ENCODE peak calls at places on chromosome 15, in four cellular contexts. One of them, this sample, is unnamed.

GRCh38 chr15:60898896-60899295 is 330.2 kb downstream of the RORA start:
- DNase-seq in MM.1S: no peak
- DNase-seq in heart right ventricle: no peak
- DNase-seq in stomach: no peak
- DNase-seq in this sample: no peak

GRCh38 chr15:37099321-37100108 is 834 bp downstream of the MEIS2 start:
- DNase-seq in MM.1S: peak; percentile 38
- DNase-seq in heart right ventricle: no peak
- DNase-seq in stomach: no peak
- DNase-seq in this sample: no peak

GRCh38 chr15:70385052-70385451 is 287.3 kb upstream of the TLE3 start:
- DNase-seq in MM.1S: no peak
- DNase-seq in heart right ventricle: no peak
- DNase-seq in stomach: no peak
- DNase-seq in this sample: no peak

GRCh38 chr15:27017168-27017809 is 46.3 kb downstream of the GABRG3 start:
- DNase-seq in MM.1S: peak; percentile 65
- DNase-seq in heart right ventricle: no peak
- DNase-seq in stomach: peak; percentile 68
- DNase-seq in this sample: peak; percentile 66

GRCh38 chr15:61545763-61546162 is 316.7 kb upstream of the RORA start:
- DNase-seq in MM.1S: no peak
- DNase-seq in heart right ventricle: no peak
- DNase-seq in stomach: no peak
- DNase-seq in this sample: no peak

GRCh38 chr15:100918034-100918689 is 995 bp upstream of the LRRK1 start:
- DNase-seq in MM.1S: peak; percentile 88
- DNase-seq in heart right ventricle: peak; percentile 80
- DNase-seq in stomach: peak; percentile 83
- DNase-seq in this sample: no peak

GRCh38 chr15:36040173-36040572 is 494.2 kb upstream of the DPH6 start:
- DNase-seq in MM.1S: no peak
- DNase-seq in heart right ventricle: no peak
- DNase-seq in stomach: no peak
- DNase-seq in this sample: no peak

GRCh38 chr15:90322531-90322930 is 29.6 kb upstream of the ZNF774 start:
- DNase-seq in MM.1S: no peak
- DNase-seq in heart right ventricle: no peak
- DNase-seq in stomach: no peak
- DNase-seq in this sample: peak; percentile 13

GRCh38 chr15:72229076-72229946 is 1.7 kb downstream of the PKM start:
- DNase-seq in MM.1S: peak; percentile 22
- DNase-seq in heart right ventricle: no peak
- DNase-seq in stomach: no peak
- DNase-seq in this sample: peak; percentile 76

GRCh38 chr15:72227720-72228119 is 3.3 kb downstream of the PKM start:
- DNase-seq in MM.1S: no peak
- DNase-seq in heart right ventricle: no peak
- DNase-seq in stomach: no peak
- DNase-seq in this sample: no peak

GRCh38 chr15:72229947-72230196 is 1.1 kb downstream of the PKM start:
- DNase-seq in MM.1S: no peak
- DNase-seq in heart right ventricle: no peak
- DNase-seq in stomach: no peak
- DNase-seq in this sample: no peak

GRCh38 chr15:72230197-72231065 is 559 bp downstream of the PKM start:
- DNase-seq in MM.1S: peak; percentile 56
- DNase-seq in heart right ventricle: peak; percentile 94
- DNase-seq in stomach: peak; percentile 84
- DNase-seq in this sample: peak; percentile 45

GRCh38 chr15:72227192-72227586 is 3.8 kb downstream of the PKM start:
- DNase-seq in MM.1S: no peak
- DNase-seq in heart right ventricle: no peak
- DNase-seq in stomach: no peak
- DNase-seq in this sample: no peak
- H3K4me3 ChIP-seq in MM.1S: no peak overlapping the region
- H3K4me3 ChIP-seq in heart right ventricle: no peak overlapping the region
- H3K4me3 ChIP-seq in stomach: no peak overlapping the region
- H3K4me3 ChIP-seq in this sample: peak overlapping the region; percentile 97

GRCh38 chr15:83515171-83515570 is 68.0 kb downstream of the SH3GL3 start:
- DNase-seq in MM.1S: no peak
- DNase-seq in heart right ventricle: no peak
- DNase-seq in stomach: no peak
- DNase-seq in this sample: no peak

GRCh38 chr15:83512459-83512858 is 65.3 kb downstream of the SH3GL3 start:
- DNase-seq in MM.1S: no peak
- DNase-seq in heart right ventricle: no peak
- DNase-seq in stomach: no peak
- DNase-seq in this sample: no peak

GRCh38 chr15:83514584-83514983 is 67.4 kb downstream of the SH3GL3 start:
- DNase-seq in MM.1S: no peak
- DNase-seq in heart right ventricle: no peak
- DNase-seq in stomach: no peak
- DNase-seq in this sample: no peak

DNA sequence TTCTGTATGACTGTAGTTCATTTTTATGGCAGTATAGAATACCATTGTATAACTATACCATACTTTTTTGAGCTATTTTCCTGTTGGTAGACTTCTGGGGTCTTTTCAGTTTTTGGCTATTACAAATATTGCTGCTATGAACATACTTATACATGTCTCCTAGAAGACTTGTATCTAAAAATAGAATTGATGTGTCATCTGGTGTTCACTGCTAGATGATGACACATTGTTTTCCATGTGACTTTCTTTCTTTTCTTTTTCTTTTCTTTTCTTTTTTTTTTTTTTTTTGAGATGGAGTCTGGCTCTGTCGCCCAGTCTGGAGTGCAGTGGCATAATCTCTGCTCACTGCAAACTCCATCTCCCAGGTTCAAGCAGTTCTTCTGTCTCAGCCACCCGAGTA is 69.8 kb downstream of the SH3GL3 start:
- DNase-seq in MM.1S: no peak
- DNase-seq in heart right ventricle: no peak
- DNase-seq in stomach: no peak
- DNase-seq in this sample: no peak
- TF ChIP-seq CTCF in MM.1S: no peak
- TF ChIP-seq CTCF in heart right ventricle: no peak
- TF ChIP-seq CTCF in stomach: no peak
- TF ChIP-seq CTCF in this sample: no peak

DNA sequence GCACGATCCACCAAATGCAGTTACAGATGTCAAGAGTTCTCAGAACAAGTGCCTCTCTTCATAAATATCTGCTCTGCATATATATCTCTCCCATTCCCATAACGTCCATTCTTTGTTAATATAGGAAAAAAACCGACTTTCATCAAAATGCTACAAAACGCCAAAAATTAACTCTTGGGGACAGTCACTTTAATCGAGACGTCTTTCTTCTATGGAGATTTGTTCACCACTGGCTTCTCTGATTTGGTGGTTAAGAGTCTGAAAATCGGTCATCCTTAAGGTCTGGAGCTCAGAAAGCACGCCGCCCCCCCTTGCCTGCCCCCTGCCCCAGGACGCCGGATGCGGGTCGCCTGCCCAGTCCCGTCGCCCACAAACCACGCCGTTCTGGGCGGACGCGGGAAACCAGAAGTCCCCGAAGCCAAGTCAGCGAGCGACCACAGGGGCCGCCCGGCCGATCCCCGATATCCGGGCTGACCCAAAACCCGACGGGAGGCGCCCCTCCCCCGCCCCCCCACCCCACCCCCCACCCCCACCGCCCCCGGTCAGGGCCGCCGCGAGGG is 252.7 kb downstream of the TJP1 start:
- DNase-seq in MM.1S: no peak
- DNase-seq in heart right ventricle: no peak
- DNase-seq in stomach: no peak
- DNase-seq in this sample: no peak
- H3K4me3 ChIP-seq in MM.1S: no peak overlapping the region
- H3K4me3 ChIP-seq in heart right ventricle: peak overlapping the region; percentile 18
- H3K4me3 ChIP-seq in stomach: peak overlapping the region; percentile 45
- H3K4me3 ChIP-seq in this sample: no peak overlapping the region

GRCh38 chr15:95624616-95625361 is 705.7 kb upstream of the NR2F2 start:
- DNase-seq in MM.1S: no peak
- DNase-seq in heart right ventricle: no peak
- DNase-seq in stomach: no peak
- DNase-seq in this sample: no peak
- TF ChIP-seq CTCF in MM.1S: no peak
- TF ChIP-seq CTCF in heart right ventricle: no peak
- TF ChIP-seq CTCF in stomach: no peak
- TF ChIP-seq CTCF in this sample: no peak

GRCh38 chr15:40957041-40957555 is 3.8 kb downstream of the CHAC1 start:
- DNase-seq in MM.1S: no peak
- DNase-seq in heart right ventricle: no peak
- DNase-seq in stomach: no peak
- DNase-seq in this sample: no peak

GRCh38 chr15:40956543-40956982 is 3.3 kb downstream of the CHAC1 start:
- DNase-seq in MM.1S: no peak
- DNase-seq in heart right ventricle: no peak
- DNase-seq in stomach: no peak
- DNase-seq in this sample: no peak

GRCh38 chr15:40955930-40956542 is 2.8 kb downstream of the CHAC1 start:
- DNase-seq in MM.1S: no peak
- DNase-seq in heart right ventricle: no peak
- DNase-seq in stomach: no peak
- DNase-seq in this sample: no peak

GRCh38 chr15:40953713-40954074 is 423 bp downstream of the CHAC1 start:
- DNase-seq in MM.1S: no peak
- DNase-seq in heart right ventricle: no peak
- DNase-seq in stomach: no peak
- DNase-seq in this sample: no peak

DNA sequence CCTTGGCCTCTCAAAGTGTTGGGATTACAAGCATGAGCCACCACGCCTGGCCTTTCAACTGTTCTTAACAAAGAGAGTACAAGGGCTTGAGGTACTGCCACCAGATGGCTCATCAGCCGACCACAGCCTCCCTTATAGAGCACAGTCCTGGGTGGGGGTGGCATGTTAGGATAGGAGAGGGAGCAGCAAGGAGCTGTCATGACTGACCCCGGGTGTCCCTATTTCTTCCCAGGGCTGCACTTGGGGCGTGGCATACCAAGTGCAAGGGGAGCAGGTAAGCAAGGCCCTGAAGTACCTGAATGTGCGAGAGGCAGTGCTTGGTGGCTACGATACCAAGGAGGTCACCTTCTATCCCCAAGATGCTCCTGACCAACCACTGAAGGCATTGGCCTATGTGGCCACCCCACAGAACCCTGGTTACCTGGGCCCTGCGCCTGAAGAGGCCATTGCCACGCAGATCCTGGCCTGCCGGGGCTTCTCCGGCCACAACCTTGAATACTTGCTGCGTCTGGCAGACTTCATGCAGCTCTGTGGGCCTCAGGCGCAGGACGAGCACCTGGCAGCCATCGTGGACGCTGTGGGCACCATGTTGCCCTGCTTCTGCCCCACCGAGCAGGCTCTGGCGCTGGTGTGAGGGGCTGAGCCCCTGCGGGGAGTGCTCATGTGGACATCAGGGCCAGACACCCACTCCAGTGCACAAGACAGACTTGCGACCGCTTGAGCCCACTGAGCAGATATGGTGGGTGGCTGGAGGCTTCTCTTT is 2.1 kb downstream of the CHAC1 start:
- DNase-seq in MM.1S: no peak
- DNase-seq in heart right ventricle: no peak
- DNase-seq in stomach: no peak
- DNase-seq in this sample: no peak
- H3K4me3 ChIP-seq in MM.1S: no peak overlapping the region
- H3K4me3 ChIP-seq in heart right ventricle: no peak overlapping the region
- H3K4me3 ChIP-seq in stomach: no peak overlapping the region
- H3K4me3 ChIP-seq in this sample: no peak overlapping the region

DNA sequence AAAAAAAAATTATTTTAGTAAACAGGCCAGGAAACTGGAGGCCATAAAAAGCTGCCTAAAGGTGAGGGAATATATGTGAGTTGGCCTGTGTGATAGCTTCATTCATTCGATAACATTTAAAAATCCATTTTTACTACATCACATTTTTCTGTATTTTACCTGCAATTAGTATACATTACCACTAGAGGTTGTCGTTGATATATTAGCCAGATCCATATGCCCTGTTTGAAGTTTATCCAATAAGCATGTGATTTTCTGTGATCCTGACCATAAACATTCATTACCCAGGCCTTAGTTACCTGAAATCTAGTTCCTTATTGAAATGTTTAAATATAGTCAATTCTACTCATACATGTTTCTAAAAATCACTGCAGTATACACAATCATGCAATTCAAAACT is 71.4 kb downstream of the ARNT2 start:
- DNase-seq in MM.1S: no peak
- DNase-seq in heart right ventricle: no peak
- DNase-seq in stomach: no peak
- DNase-seq in this sample: no peak
- TF ChIP-seq CTCF in MM.1S: peak; percentile 31
- TF ChIP-seq CTCF in heart right ventricle: peak; percentile 16
- TF ChIP-seq CTCF in stomach: no peak
- TF ChIP-seq CTCF in this sample: no peak